ENCODE peak calls at places on chromosomes 12 and 14, in ten cellular contexts. Z is CD4-positive, alpha-beta T cell; Y is PC-9; N is SJSA1; M is naive thymus-derived CD8-positive, alpha-beta T cell; R is H4; J is AG04450; S is activated CD4-positive, alpha-beta T cell treated with anti-CD3 and anti-CD28 coated beads for 36 hours; B is small intestine; T is retinal pigment epithelial cell. F is an unnamed sample.

GRCh38 chr12:25718081-25718731 is 165.1 kb upstream of the LMNTD1 start:
- DNase-seq in R (no peak), M (no peak), Y (no peak), B (no peak), Z (no peak), S (no peak), N (no peak), J (no peak), T (peak), F (no peak)

GRCh38 chr12:121673013-121673441 is 3.6 kb upstream of the MORN3 start:
- DNase-seq in B (peak), T (no peak), N (no peak), Y (peak), M (no peak), J (no peak), Z (no peak), R (no peak), S (no peak), F (no peak)

GRCh38 chr12:127342861-127343260 is 924.1 kb upstream of the TMEM132C start:
- DNase-seq in Y (no peak), T (no peak), N (no peak), M (no peak), B (no peak), Z (no peak), S (no peak), R (no peak), J (no peak), F (no peak)

GRCh38 chr12:67161322-67161918 is 107.7 kb upstream of the CAND1 start:
- DNase-seq in Y (no peak), S (peak), M (no peak), J (no peak), N (no peak), T (peak), B (peak), R (peak), Z (peak), F (no peak)

GRCh38 chr14:93549578-93549977 is 118.8 kb downstream of the UNC79 start:
- DNase-seq in N (no peak), B (no peak), J (no peak), Z (no peak), Y (no peak), S (no peak), R (peak), T (no peak), M (no peak), F (no peak)

GRCh38 chr12:92324849-92325500 is 179.3 kb upstream of the BTG1 start:
- DNase-seq in Y (no peak), B (no peak), R (no peak), Z (no peak), N (no peak), T (peak), J (no peak), M (no peak), S (no peak), F (no peak)

GRCh38 chr14:54312166-54312801 is 84.5 kb upstream of the CDKN3 start:
- DNase-seq in S (no peak), M (no peak), B (no peak), N (peak), J (peak), R (peak), Z (no peak), T (peak), Y (peak), F (peak)

GRCh38 chr12:79566452-79566851 is 124.3 kb downstream of the PAWR start:
- DNase-seq in S (no peak), N (peak), Z (no peak), T (peak), J (no peak), B (peak), M (no peak), Y (no peak), R (peak), F (peak)

GRCh38 chr14:22796087-22796707 is 19.0 kb downstream of the SLC7A7 start:
- DNase-seq in Z (no peak), Y (no peak), B (peak), S (no peak), R (no peak), N (no peak), M (no peak), T (no peak), J (no peak), F (no peak)

GRCh38 chr12:92384571-92384970 is 238.9 kb upstream of the BTG1 start:
- DNase-seq in Y (no peak), R (no peak), N (no peak), S (no peak), M (no peak), J (no peak), B (no peak), T (no peak), Z (no peak), F (no peak)

GRCh38 chr12:32583535-32583934 is 95.6 kb upstream of the DNM1L start:
- DNase-seq in N (no peak), Z (no peak), Y (no peak), M (no peak), J (peak), T (no peak), B (no peak), S (no peak), R (no peak), F (no peak)

GRCh38 chr12:88725592-88726143 is 145.4 kb upstream of the KITLG start:
- DNase-seq in Y (no peak), Z (no peak), M (no peak), R (no peak), J (no peak), S (no peak), B (no peak), T (no peak), N (no peak), F (no peak)

GRCh38 chr14:35088514-35088913 is 33.3 kb downstream of the PPP2R3C start:
- DNase-seq in S (no peak), N (no peak), M (no peak), Y (no peak), J (no peak), T (no peak), R (no peak), B (no peak), Z (no peak), F (no peak)

GRCh38 chr14:24332094-24332983 is 2.5 kb downstream of the ADCY4 start:
- DNase-seq in T (no peak), J (no peak), Z (peak), Y (peak), M (peak), R (peak), N (no peak), S (peak), B (peak), F (no peak)

GRCh38 chr12:52441320-52441911 is 7.2 kb upstream of the KRT75 start:
- DNase-seq in S (no peak), N (no peak), M (no peak), T (no peak), Z (no peak), B (peak), R (no peak), Y (no peak), J (no peak), F (peak)

GRCh38 chr12:48000878-48001321 is 3.4 kb downstream of the COL2A1 start:
- DNase-seq in J (no peak), N (peak), B (no peak), M (no peak), Y (peak), R (peak), S (peak), Z (no peak), T (peak), F (peak)

GRCh38 chr12:83573676-83574075 is 887.0 kb downstream of the TMTC2 start:
- DNase-seq in N (no peak), R (peak), B (peak), T (peak), M (no peak), S (no peak), J (no peak), Z (no peak), Y (peak), F (peak)

GRCh38 chr14:93991212-93991611 is 5.9 kb upstream of the CCDC197 start:
- DNase-seq in R (no peak), T (no peak), M (no peak), S (peak), Z (no peak), J (no peak), N (no peak), B (no peak), Y (no peak), F (no peak)

GRCh38 chr14:93733646-93734045 is 54.6 kb downstream of the PRIMA1 start:
- DNase-seq in R (no peak), J (no peak), T (no peak), Y (no peak), N (no peak), Z (no peak), M (no peak), B (no peak), S (no peak), F (no peak)

GRCh38 chr14:65027127-65027799 is 40.6 kb downstream of the FNTB start:
- DNase-seq in B (no peak), N (no peak), S (peak), T (no peak), M (no peak), Z (no peak), J (no peak), Y (no peak), R (no peak), F (no peak)

GRCh38 chr14:103629503-103630121 is 601 bp downstream of the KLC1 start:
- DNase-seq in Y (peak), R (no peak), B (peak), N (peak), M (peak), T (no peak), J (no peak), Z (no peak), S (peak), F (no peak)

GRCh38 chr12:46414591-46415268 is 42.2 kb upstream of the SLC38A2 start:
- DNase-seq in T (no peak), Z (no peak), N (no peak), S (no peak), J (no peak), R (no peak), M (no peak), Y (no peak), B (no peak), F (no peak)

GRCh38 chr14:101127239-101127638 is 223.7 kb upstream of the RTL1 start:
- DNase-seq in Y (no peak), Z (no peak), M (no peak), J (no peak), R (no peak), N (no peak), T (no peak), S (no peak), B (no peak), F (no peak)

GRCh38 chr14:69712217-69712565 is 54.8 kb upstream of the SRSF5 start:
- DNase-seq in T (no peak), B (no peak), M (no peak), N (no peak), S (no peak), Z (no peak), J (no peak), R (no peak), Y (no peak), F (no peak)

GRCh38 chr14:102731871-102732800 is 45.1 kb upstream of the TRAF3 start:
- DNase-seq in B (no peak), Z (no peak), Y (no peak), N (no peak), T (no peak), J (no peak), R (no peak), M (no peak), S (no peak), F (no peak)

GRCh38 chr12:18966927-18967326 is 162.6 kb upstream of the PLEKHA5 start:
- DNase-seq in Y (no peak), N (no peak), Z (no peak), B (no peak), J (no peak), M (no peak), S (no peak), T (no peak), R (no peak), F (no peak)

GRCh38 chr12:95605087-95605486 is 53.8 kb upstream of the USP44 start:
- DNase-seq in N (peak), S (no peak), B (no peak), M (no peak), J (no peak), Y (peak), T (no peak), Z (no peak), R (peak), F (no peak)

GRCh38 chr12:96501908-96502307 is 12.5 kb downstream of the CFAP54 start:
- DNase-seq in N (no peak), M (no peak), S (no peak), T (no peak), B (no peak), J (no peak), Z (no peak), Y (no peak), R (no peak), F (no peak)

GRCh38 chr14:99742509-99743487 is 50.4 kb upstream of the EML1 start:
- DNase-seq in R (no peak), Y (no peak), T (no peak), Z (no peak), S (no peak), M (no peak), N (no peak), B (no peak), J (no peak), F (no peak)

GRCh38 chr12:116138380-116138779 is 139.1 kb downstream of the MED13L start:
- DNase-seq in N (peak), R (no peak), B (no peak), T (no peak), Z (no peak), J (no peak), Y (no peak), M (no peak), S (no peak), F (no peak)

GRCh38 chr12:108646597-108647190 is 13.0 kb upstream of the SELPLG start:
- DNase-seq in B (no peak), N (peak), J (no peak), S (no peak), R (peak), T (no peak), M (no peak), Z (no peak), Y (no peak), F (no peak)

GRCh38 chr12:79373896-79374499 is 316.8 kb downstream of the PAWR start:
- DNase-seq in Y (peak), T (no peak), Z (no peak), M (no peak), S (peak), B (peak), J (no peak), R (peak), N (peak), F (no peak)

F was measured in epithelial cell of prostate.